ENCODE peak calls at places on chromosomes 6 and 20, in six cellular contexts. S is mesendoderm; B is effector memory CD4-positive, alpha-beta T cell; H is osteoblast; X is SJSA1; R is sigmoid colon. N is an unnamed sample. For H3K4me1, the result is how much of the 10 kb centered on the place peaks cover.

GRCh38 chr20:15654208-15654649 is 919.0 kb downstream of the KIF16B start:
- DNase-seq in S (peak), B (no peak), H (no peak), X (peak), R (no peak), N (no peak)

GRCh38 chr6:98024359-98024758 is 741.3 kb upstream of the MMS22L start:
- DNase-seq in S (no peak), B (no peak), H (no peak), X (no peak), R (no peak), N (no peak)

GRCh38 chr6:6645266-6645917 is 56.9 kb downstream of the LY86 start:
- DNase-seq in S (no peak), B (no peak), H (no peak), X (no peak), R (no peak), N (no peak)

GRCh38 chr6:159116343-159116742 is 52.9 kb upstream of the FNDC1 start:
- DNase-seq in S (no peak), B (no peak), H (no peak), X (no peak), R (no peak), N (no peak)

GRCh38 chr6:112443666-112444065 is 96.5 kb downstream of the RFPL4B start:
- DNase-seq in S (no peak), B (no peak), H (peak), X (no peak), R (peak), N (no peak)

GRCh38 chr6:71364910-71365542 is 76.4 kb downstream of the OGFRL1 start:
- DNase-seq in S (no peak), B (no peak), H (no peak), X (no peak), R (no peak), N (no peak)

GRCh38 chr20:35708502-35708901 is 9.3 kb downstream of the ROMO1 start:
- DNase-seq in S (no peak), B (no peak), H (no peak), X (no peak), R (no peak), N (no peak)

GRCh38 chr20:37913563-37914366 is 10.8 kb downstream of the VSTM2L start:
- DNase-seq in S (no peak), B (no peak), H (no peak), X (no peak), R (no peak), N (no peak)

GRCh38 chr6:148289153-148289552 is 53.5 kb upstream of the SASH1 start:
- DNase-seq in S (no peak), B (no peak), H (no peak), X (no peak), R (no peak), N (no peak)

GRCh38 chr20:30602424-30602823 is 655.0 kb upstream of the DEFB115 start:
- DNase-seq in S (no peak), B (no peak), H (no peak), X (no peak), R (no peak), N (no peak)

GRCh38 chr6:16092990-16093389 is 35.9 kb upstream of the MYLIP start:
- DNase-seq in S (no peak), B (no peak), H (no peak), X (no peak), R (no peak), N (no peak)

GRCh38 chr6:1821188-1822183 is 211.8 kb downstream of the FOXC1 start:
- DNase-seq in S (no peak), B (no peak), H (no peak), X (peak), R (no peak), N (no peak)

GRCh38 chr20:58538752-58539151 is 23.6 kb upstream of the APCDD1L start:
- DNase-seq in S (no peak), B (no peak), H (no peak), X (no peak), R (peak), N (no peak)

GRCh38 chr20:1296922-1297321 is 30.8 kb downstream of the SNPH start:
- DNase-seq in S (no peak), B (no peak), H (no peak), X (no peak), R (no peak), N (no peak)

GRCh38 chr6:39865011-39865888 is 69.0 kb downstream of the MOCS1 start:
- DNase-seq in S (peak), B (peak), H (peak), X (peak), R (peak), N (no peak)

GRCh38 chr6:56510984-56511531 is 131.6 kb downstream of the DST start:
- DNase-seq in S (peak), B (no peak), H (no peak), X (no peak), R (no peak), N (no peak)

GRCh38 chr20:16615199-16615598 is 42.0 kb upstream of the KIF16B start:
- DNase-seq in S (no peak), B (no peak), H (no peak), X (no peak), R (no peak), N (no peak)

GRCh38 chr6:11969092-11969491 is 43.0 kb upstream of the HIVEP1 start:
- DNase-seq in S (no peak), B (no peak), H (peak), X (peak), R (no peak), N (no peak)

GRCh38 chr6:132867055-132867454 is 52.7 kb downstream of the RPS12 start:
- DNase-seq in S (peak), B (no peak), H (no peak), X (no peak), R (no peak), N (no peak)

GRCh38 chr6:45479834-45480696 is 102.3 kb upstream of the SUPT3H start:
- DNase-seq in S (no peak), B (no peak), H (no peak), X (peak), R (no peak), N (no peak)

GRCh38 chr6:36853325-36853724 is 14.1 kb upstream of the CPNE5 start:
- DNase-seq in S (no peak), B (no peak), H (peak), X (no peak), R (peak), N (peak)

GRCh38 chr6:139823099-139823807 is 448.8 kb upstream of the CITED2 start:
- DNase-seq in S (no peak), B (no peak), H (no peak), X (no peak), R (no peak), N (no peak)

GRCh38 chr6:155495011-155495768 is 39.6 kb upstream of the NOX3 start:
- DNase-seq in S (peak), B (no peak), H (peak), X (peak), R (peak), N (no peak)

GRCh38 chr6:106141441-106142237 is 55.5 kb downstream of the PRDM1 start:
- DNase-seq in S (no peak), B (no peak), H (no peak), X (no peak), R (no peak), N (no peak)

GRCh38 chr20:9359561-9360308 is 154.7 kb upstream of the LAMP5 start:
- DNase-seq in S (peak), B (no peak), H (peak), X (peak), R (peak), N (no peak)

GRCh38 chr6:169530762-169531143 is 171.1 kb downstream of the WDR27 start:
- DNase-seq in S (no peak), B (no peak), H (no peak), X (no peak), R (no peak), N (no peak)

GRCh38 chr20:22341508-22341907 is 242.9 kb downstream of the FOXA2 start:
- DNase-seq in S (no peak), B (no peak), H (no peak), X (peak), R (no peak), N (no peak)

GRCh38 chr6:113595921-113596376 is 261.2 kb upstream of the MARCKS start:
- DNase-seq in S (no peak), B (no peak), H (no peak), X (no peak), R (peak), N (no peak)

GRCh38 chr6:36912583-36912982 is 26.8 kb downstream of the C6orf89 start:
- DNase-seq in S (no peak), B (peak), H (peak), X (peak), R (no peak), N (no peak)

GRCh38 chr6:8065519-8065911 is 1.3 kb upstream of the BLOC1S5 start:
- DNase-seq in S (no peak), B (no peak), H (no peak), X (no peak), R (no peak), N (no peak)

GRCh38 chr20:58921564-58921963 is 59.5 kb upstream of the NELFCD start:
- DNase-seq in S (no peak), B (no peak), H (no peak), X (no peak), R (no peak), N (no peak)

GRCh38 chr6:166671434-166672061 is 44.5 kb upstream of the RPS6KA2 start:
- DNase-seq in S (peak), B (no peak), H (peak), X (no peak), R (no peak), N (no peak)

GRCh38 chr20:40536866-40537265 is 152.2 kb downstream of the MAFB start:
- DNase-seq in S (no peak), B (no peak), H (no peak), X (no peak), R (no peak), N (no peak)

GRCh38 chr6:3037578-3038365 is 30.5 kb upstream of the RIPK1 start:
- DNase-seq in S (no peak), B (no peak), H (no peak), X (no peak), R (no peak), N (no peak)

GRCh38 chr6:130159876-130160415 is 62.8 kb downstream of the SAMD3 start:
- DNase-seq in S (no peak), B (no peak), H (no peak), X (no peak), R (no peak), N (no peak)

GRCh38 chr20:9617940-9618339 is 103.5 kb downstream of the LAMP5 start:
- DNase-seq in S (peak), B (no peak), H (peak), X (no peak), R (no peak), N (no peak)

GRCh38 chr20:58760881-58761280 is 68.3 kb downstream of the NPEPL1 start:
- DNase-seq in S (no peak), B (no peak), H (no peak), X (no peak), R (no peak), N (no peak)

GRCh38 chr20:58651823-58652605 is 931 bp downstream of the STX16 start:
- DNase-seq in S (peak), B (peak), H (peak), X (peak), R (peak), N (no peak)

GRCh38 chr6:32196682-32197616 is 4.5 kb upstream of the GPSM3 start:
- DNase-seq in S (peak), B (no peak), H (peak), X (peak), R (peak), N (no peak)

GRCh38 chr6:32195652-32195901 is 3.1 kb upstream of the GPSM3 start:
- DNase-seq in S (peak), B (peak), H (peak), X (peak), R (peak), N (peak)

GRCh38 chr6:32195902-32196681 is 3.6 kb upstream of the GPSM3 start:
- DNase-seq in S (peak), B (peak), H (peak), X (peak), R (peak), N (peak)

GRCh38 chr6:32194388-32194787 is 1.9 kb upstream of the GPSM3 start:
- DNase-seq in S (no peak), B (no peak), H (peak), X (no peak), R (no peak), N (no peak)

GRCh38 chr6:32194825-32195651 is 2.6 kb upstream of the GPSM3 start:
- DNase-seq in S (peak), B (no peak), H (peak), X (no peak), R (no peak), N (no peak)
- H3K4me3 ChIP-seq in S (peak), B (peak), H (peak), X (peak), R (peak), N (peak)

DNA sequence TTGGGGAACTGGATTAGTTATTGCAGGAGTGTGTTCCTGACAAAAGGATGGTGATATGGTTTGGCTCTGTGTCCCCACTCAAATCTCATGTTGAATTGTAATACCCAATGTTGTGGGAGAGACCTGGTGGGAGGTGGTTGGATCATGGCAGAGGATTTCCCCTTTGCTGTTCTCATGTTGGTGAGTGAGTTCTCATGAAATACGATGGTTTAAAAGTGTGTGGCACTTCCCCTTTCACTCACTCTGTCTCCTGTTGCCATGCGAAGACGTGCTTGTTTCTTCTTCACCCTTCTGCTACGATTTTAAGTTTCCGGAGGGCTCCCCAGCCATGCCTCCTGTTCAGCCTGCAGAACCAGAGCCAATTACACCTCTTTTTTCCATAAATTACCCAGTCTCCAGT is 16.2 kb upstream of the TREM1 start:
- DNase-seq in S (no peak), B (no peak), H (no peak), X (no peak), R (no peak), N (no peak)
- H3K27ac ChIP-seq in S (no peak), B (no peak), H (no peak), X (no peak), R (no peak), N (no peak)

GRCh38 chr20:8155229-8155628 is 23.2 kb downstream of the PLCB1 start:
- DNase-seq in S (no peak), B (no peak), H (no peak), X (no peak), R (no peak), N (no peak)

GRCh38 chr20:8154636-8155035 is 22.6 kb downstream of the PLCB1 start:
- DNase-seq in S (no peak), B (no peak), H (no peak), X (no peak), R (no peak), N (no peak)

GRCh38 chr20:8153281-8153908 is 21.3 kb downstream of the PLCB1 start:
- DNase-seq in S (no peak), B (no peak), H (no peak), X (no peak), R (no peak), N (no peak)

GRCh38 chr20:8155848-8156602 is 24.0 kb downstream of the PLCB1 start:
- DNase-seq in S (no peak), B (no peak), H (peak), X (no peak), R (no peak), N (no peak)

DNA sequence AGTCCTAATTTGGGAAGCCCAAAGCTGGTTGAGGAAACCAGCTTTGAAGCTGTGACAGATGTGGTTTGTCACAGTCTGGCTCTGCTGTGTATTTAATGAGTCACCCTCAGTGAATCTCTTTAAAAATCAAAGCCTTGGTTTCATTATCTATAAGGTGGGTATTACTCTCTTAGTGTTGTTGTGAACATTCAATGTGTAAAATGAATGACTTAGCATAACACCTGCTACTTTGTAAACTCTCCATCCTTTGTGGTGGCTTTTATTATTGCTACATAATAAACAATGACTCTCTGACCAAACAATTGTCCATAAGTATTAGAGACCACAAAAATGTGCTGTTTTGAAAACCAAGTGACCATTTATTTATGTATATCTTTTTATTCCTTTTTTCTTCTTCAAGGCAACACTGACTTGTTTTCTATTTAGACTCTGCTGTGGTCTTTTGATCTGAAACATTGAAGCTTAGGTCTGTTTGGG is 24.6 kb downstream of the PLCB1 start:
- DNase-seq in S (no peak), B (no peak), H (peak), X (peak), R (no peak), N (no peak)
- H3K4me1 ChIP-seq in S (under half), B (under half), H (under half), X (under half), R (under half), N (under half)

GRCh38 chr20:5822569-5822968 is 72.4 kb downstream of the SHLD1 start:
- DNase-seq in S (no peak), B (no peak), H (no peak), X (no peak), R (no peak), N (no peak)
- H3K4me3 ChIP-seq in S (no peak), B (no peak), H (no peak), X (no peak), R (no peak), N (no peak)

DNA sequence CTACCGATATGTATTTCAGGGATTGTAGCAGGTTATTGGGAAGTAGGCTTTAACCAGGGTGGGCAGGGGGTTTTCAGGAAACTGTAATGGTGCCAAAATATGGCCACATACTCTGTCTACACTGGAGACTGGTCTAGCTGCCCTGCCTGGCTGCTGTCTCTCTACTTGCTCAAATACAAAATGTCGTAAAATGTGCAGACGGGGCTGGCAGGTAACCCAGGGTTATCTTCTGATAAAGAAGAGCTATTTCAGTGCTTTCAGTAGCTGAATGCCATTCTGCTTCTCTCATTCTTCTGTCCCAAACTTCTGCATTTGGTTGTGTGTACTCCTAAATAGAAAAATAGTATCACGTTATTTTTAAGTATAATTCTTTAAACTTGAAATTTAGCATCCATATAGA is 616.2 kb downstream of the EPM2A start:
- DNase-seq in S (no peak), B (no peak), H (no peak), X (no peak), R (no peak), N (no peak)
- H3K27ac ChIP-seq in S (no peak), B (no peak), H (no peak), X (no peak), R (no peak), N (no peak)

DNA sequence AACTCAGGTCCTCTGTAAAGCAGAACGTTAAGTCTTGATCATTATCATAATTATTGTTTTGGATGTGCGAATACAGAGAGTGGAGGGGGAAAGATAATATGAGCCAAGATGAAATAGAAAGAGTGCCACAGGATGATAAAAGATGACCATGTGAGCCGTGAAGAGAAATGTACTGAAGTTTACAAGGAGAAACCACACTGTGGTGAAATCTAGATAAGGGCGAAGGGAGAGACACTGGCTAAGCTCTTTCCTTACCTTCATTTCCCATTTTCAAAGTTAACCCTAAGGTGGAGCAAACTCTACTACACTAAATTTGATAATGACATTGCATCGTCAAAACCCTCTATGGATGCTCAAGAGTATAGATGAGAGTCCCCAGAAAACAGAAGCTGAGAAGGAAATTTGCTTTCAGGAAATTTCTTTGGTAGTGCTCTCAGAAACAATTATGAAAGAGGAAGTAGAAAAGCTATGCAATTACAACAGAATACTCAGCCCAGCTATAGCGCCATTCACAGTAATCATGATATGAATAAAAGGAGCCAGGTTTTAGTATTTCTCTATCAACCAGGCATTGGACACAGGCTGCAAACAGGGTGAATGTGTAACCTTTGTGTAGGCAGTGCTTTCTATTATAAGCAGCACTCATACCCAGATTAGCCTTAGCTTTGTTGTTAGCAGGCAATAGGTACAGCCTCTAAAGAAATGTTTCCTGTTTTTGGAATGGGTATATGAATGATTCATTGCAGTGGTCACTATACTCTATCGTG is 1080.7 kb downstream of the GRIK2 start:
- DNase-seq in S (no peak), B (no peak), H (no peak), X (no peak), R (no peak), N (no peak)
- H3K4me1 ChIP-seq in S (under half), B (under half), H (under half), X (under half), R (under half), N (under half)

N was measured in thoracic aorta.